ENCODE peak calls at places on chromosome 20, in nine cellular contexts. G is central memory CD4-positive, alpha-beta T cell; C is NAMALWA; W is stimulated activated CD4-positive, alpha-beta T cell treated with anti-CD3 and anti-CD28 coated beads, Interleukin-12 subunit alpha, Interleukin-12 subunit beta, amount 100 ng/mL, for 4 hours; J is HS-27A; R is HS-5; O is NCI-H526; L is D341Med; V is NCI-H1436 treated with DMSO at 0.1 percent for 48 hours. Q is an unnamed sample.

GRCh38 chr20:2713285-2713684 is 20.7 kb downstream of the EBF4 start:
- DNase-seq in W (no peak), O (no peak), J (no peak), L (no peak), C (peak), R (no peak), G (peak), V (no peak), Q (peak)

GRCh38 chr20:58127731-58128130 is 100.7 kb downstream of the ANKRD60 start:
- DNase-seq in W (no peak), R (peak), L (peak), O (no peak), C (no peak), G (no peak), V (no peak), J (no peak), Q (no peak)

GRCh38 chr20:50467618-50468373 is 42.4 kb upstream of the PTPN1 start:
- DNase-seq in W (peak), C (peak), G (peak), J (no peak), L (peak), R (peak), V (no peak), O (peak), Q (peak)

GRCh38 chr20:34562643-34563042 is 4.1 kb downstream of the MAP1LC3A start:
- DNase-seq in J (no peak), O (no peak), L (peak), G (no peak), W (no peak), C (peak), V (no peak), R (no peak), Q (peak)

GRCh38 chr20:20130399-20130798 is 78.1 kb downstream of the CFAP61 start:
- DNase-seq in L (peak), R (peak), W (no peak), V (no peak), C (peak), O (peak), G (no peak), J (no peak), Q (peak)

GRCh38 chr20:56328861-56329260 is 29.9 kb upstream of the FAM210B start:
- DNase-seq in V (no peak), C (peak), J (no peak), R (no peak), L (no peak), G (no peak), O (no peak), W (no peak), Q (peak)

GRCh38 chr20:40763646-40764295 is 74.7 kb upstream of the MAFB start:
- DNase-seq in R (no peak), V (no peak), G (no peak), J (no peak), W (no peak), C (no peak), O (no peak), L (no peak), Q (no peak)

GRCh38 chr20:6819599-6819998 is 52.1 kb downstream of the BMP2 start:
- DNase-seq in R (no peak), O (peak), L (peak), J (no peak), C (no peak), G (no peak), V (no peak), W (no peak), Q (no peak)

GRCh38 chr20:49982072-49982345 is 771 bp upstream of the SNAI1 start:
- DNase-seq in J (no peak), G (no peak), R (no peak), V (no peak), C (no peak), O (no peak), W (no peak), L (no peak), Q (no peak)

GRCh38 chr20:17109307-17109706 is 117.5 kb upstream of the PCSK2 start:
- DNase-seq in C (no peak), L (no peak), J (no peak), G (no peak), O (no peak), R (no peak), W (no peak), V (no peak), Q (no peak)

GRCh38 chr20:12252793-12253192 is 335.1 kb downstream of the BTBD3 start:
- DNase-seq in L (no peak), W (no peak), G (no peak), J (no peak), C (no peak), V (no peak), R (no peak), O (no peak), Q (no peak)

GRCh38 chr20:40860487-40860902 is 168.1 kb upstream of the TOP1 start:
- DNase-seq in G (no peak), R (peak), L (no peak), W (no peak), V (no peak), O (no peak), C (no peak), J (no peak), Q (no peak)

GRCh38 chr20:18904624-18905023 is 91.0 kb downstream of the SCP2D1 start:
- DNase-seq in R (no peak), W (no peak), L (no peak), J (no peak), G (no peak), O (no peak), C (no peak), V (no peak), Q (peak)

GRCh38 chr20:59044796-59045195 is 2.2 kb upstream of the PRELID3B start:
- DNase-seq in O (no peak), C (no peak), V (no peak), W (no peak), R (no peak), G (no peak), J (no peak), L (no peak), Q (no peak)

GRCh38 chr20:46122071-46122470 is 4.0 kb downstream of the CD40 start:
- DNase-seq in V (no peak), G (no peak), L (no peak), J (no peak), O (no peak), C (no peak), R (no peak), W (no peak), Q (no peak)

GRCh38 chr20:57439993-57440392 is 48.8 kb downstream of the RBM38 start:
- DNase-seq in V (no peak), O (no peak), R (no peak), J (no peak), C (no peak), L (no peak), W (no peak), G (no peak), Q (no peak)

GRCh38 chr20:58202039-58202438 is 26.4 kb downstream of the ANKRD60 start:
- DNase-seq in V (no peak), O (no peak), W (no peak), G (no peak), R (no peak), L (no peak), C (no peak), J (no peak), Q (no peak)

GRCh38 chr20:33139467-33139866 is 28.5 kb upstream of the BPIFA2 start:
- DNase-seq in J (no peak), C (no peak), W (no peak), O (no peak), L (no peak), R (no peak), V (no peak), G (no peak), Q (no peak)

GRCh38 chr20:37265152-37265551 is 3.5 kb upstream of the GHRH start:
- DNase-seq in L (no peak), W (no peak), R (no peak), C (peak), V (no peak), J (no peak), O (no peak), G (no peak), Q (peak)

GRCh38 chr20:17795449-17796095 is 95.8 kb downstream of the BANF2 start:
- DNase-seq in O (no peak), C (no peak), G (no peak), R (no peak), V (no peak), J (no peak), L (no peak), W (no peak), Q (peak)

GRCh38 chr20:17761612-17762011 is 61.8 kb downstream of the BANF2 start:
- DNase-seq in L (no peak), J (no peak), V (no peak), R (no peak), O (no peak), W (no peak), G (no peak), C (peak), Q (peak)

GRCh38 chr20:10179574-10180298 is 38.9 kb upstream of the SNAP25 start:
- DNase-seq in O (no peak), R (no peak), G (no peak), V (no peak), W (no peak), L (peak), C (peak), J (no peak), Q (peak)

Q was measured in OCI-M1.